ENCODE peak calls at places on chromosomes 12 and 14, in nine cellular contexts. T, Y, M, R, K, F, Q, A and P are unnamed samples.

GRCh38 chr14:102922490-102923200 is at the start of gene AMN:
- DNase-seq in K (no peak), R (no peak), A (no peak), Y (no peak), M (no peak), Q (peak), F (no peak), T (no peak), P (no peak)

GRCh38 chr12:126708492-126708896 is 1558.5 kb upstream of the TMEM132C start:
- DNase-seq in T (no peak), A (no peak), F (no peak), M (no peak), R (no peak), Q (peak), K (no peak), Y (no peak), P (no peak)

GRCh38 chr12:22110176-22110575 is 64.2 kb downstream of the CMAS start:
- DNase-seq in A (no peak), M (no peak), F (no peak), R (no peak), Y (no peak), T (no peak), K (no peak), Q (no peak), P (no peak)

GRCh38 chr12:113907446-113908180 is 58.5 kb downstream of the RBM19 start:
- DNase-seq in F (no peak), A (no peak), T (no peak), K (no peak), M (no peak), Q (no peak), R (no peak), Y (no peak), P (no peak)

GRCh38 chr14:105665951-105666277 is 139.5 kb downstream of the TMEM121 start:
- DNase-seq in Y (no peak), K (no peak), R (no peak), Q (no peak), T (no peak), M (no peak), A (no peak), F (no peak), P (no peak)

GRCh38 chr12:17691369-17691768 is 398.6 kb downstream of the RERGL start:
- DNase-seq in K (no peak), Q (no peak), T (no peak), F (no peak), M (no peak), Y (no peak), A (no peak), R (no peak), P (no peak)

GRCh38 chr12:46920503-46920902 is 94.7 kb upstream of the SLC38A4 start:
- DNase-seq in R (no peak), F (no peak), A (no peak), K (no peak), T (no peak), Q (no peak), M (no peak), Y (no peak), P (no peak)

GRCh38 chr12:98771811-98772752 is 127.0 kb downstream of the APAF1 start:
- DNase-seq in T (no peak), Q (no peak), K (no peak), R (no peak), A (no peak), Y (no peak), F (no peak), M (no peak), P (no peak)

GRCh38 chr14:64604854-64605253 is 55.1 kb downstream of the PPP1R36 start:
- DNase-seq in M (no peak), K (no peak), R (peak), F (no peak), Y (no peak), A (no peak), Q (no peak), T (no peak), P (peak)

GRCh38 chr14:40004871-40005503 is 572.8 kb upstream of the FBXO33 start:
- DNase-seq in K (no peak), F (no peak), R (no peak), Q (no peak), T (no peak), A (no peak), M (no peak), Y (no peak), P (no peak)

GRCh38 chr14:68636597-68636996 is 156.3 kb downstream of the ZFP36L1 start:
- DNase-seq in R (no peak), F (no peak), Q (peak), A (no peak), T (no peak), K (no peak), M (no peak), Y (no peak), P (no peak)

GRCh38 chr12:76549131-76549530 is 10.4 kb downstream of the OSBPL8 start:
- DNase-seq in R (no peak), F (no peak), T (no peak), Q (no peak), Y (no peak), A (no peak), M (no peak), K (no peak), P (no peak)

GRCh38 chr14:73567951-73568885 is 795 bp upstream of the ACOT2 start:
- DNase-seq in T (peak), Y (no peak), K (no peak), F (no peak), Q (no peak), R (peak), A (no peak), M (no peak), P (no peak)

GRCh38 chr14:23866269-23866668 is 87.3 kb upstream of the DHRS4 start:
- DNase-seq in Y (no peak), K (no peak), A (no peak), Q (no peak), F (no peak), M (no peak), R (no peak), T (no peak), P (no peak)

GRCh38 chr14:72924332-72924731 is 1.9 kb upstream of the DCAF4 start:
- DNase-seq in R (no peak), Y (peak), M (no peak), K (no peak), T (no peak), Q (peak), F (peak), A (peak), P (no peak)

GRCh38 chr14:36506732-36507614 is 13.1 kb downstream of the NKX2-1 start:
- DNase-seq in Q (no peak), M (no peak), T (no peak), A (no peak), K (no peak), Y (no peak), F (no peak), R (no peak), P (no peak)

GRCh38 chr12:59689776-59690175 is 93.9 kb downstream of the SLC16A7 start:
- DNase-seq in R (no peak), F (no peak), T (no peak), A (no peak), Y (no peak), Q (no peak), K (no peak), M (no peak), P (no peak)

GRCh38 chr12:58314610-58315009 is 373.2 kb downstream of the ATP23 start:
- DNase-seq in T (peak), M (no peak), K (no peak), F (no peak), R (peak), Y (no peak), Q (no peak), A (no peak), P (no peak)

GRCh38 chr12:106282457-106283097 is 20.0 kb upstream of the TCP11L2 start:
- DNase-seq in K (no peak), F (peak), M (peak), R (peak), Q (peak), Y (peak), A (peak), T (peak), P (peak)

GRCh38 chr12:77247542-77247941 is 182.2 kb upstream of the E2F7 start:
- DNase-seq in K (no peak), R (no peak), F (no peak), M (no peak), Y (no peak), T (no peak), Q (no peak), A (no peak), P (no peak)

GRCh38 chr12:129530517-129530916 is 373.3 kb downstream of the TMEM132D start:
- DNase-seq in R (no peak), Y (no peak), F (no peak), K (no peak), T (no peak), A (no peak), Q (no peak), M (no peak), P (no peak)

GRCh38 chr14:75907722-75908330 is 74.0 kb downstream of the TGFB3 start:
- DNase-seq in R (no peak), F (no peak), M (no peak), Q (no peak), Y (no peak), K (no peak), T (no peak), A (no peak), P (no peak)

GRCh38 chr12:1634590-1635191 is 5.7 kb downstream of the WNT5B start:
- DNase-seq in Q (peak), M (peak), R (peak), A (peak), Y (peak), T (peak), F (peak), K (peak), P (peak)

GRCh38 chr14:89956294-89957009 is 725 bp downstream of the TDP1 start:
- DNase-seq in R (peak), F (peak), Y (peak), Q (no peak), M (peak), A (peak), K (peak), T (peak), P (peak)

GRCh38 chr14:104423224-104423681 is 156.3 kb upstream of the C14orf180 start:
- DNase-seq in Y (no peak), M (no peak), A (no peak), T (no peak), Q (peak), F (no peak), K (no peak), R (no peak), P (no peak)

GRCh38 chr14:90720832-90721231 is 95.4 kb downstream of the TTC7B start:
- DNase-seq in Y (no peak), Q (no peak), A (no peak), R (no peak), M (no peak), K (no peak), T (no peak), F (no peak), P (no peak)

GRCh38 chr12:69929125-69929524 is 104.1 kb downstream of the MYRFL start:
- DNase-seq in F (no peak), A (no peak), T (no peak), M (peak), Y (no peak), R (peak), K (no peak), Q (no peak), P (no peak)

GRCh38 chr14:106269029-106269428 is 742.6 kb downstream of the TMEM121 start:
- DNase-seq in R (no peak), K (no peak), A (no peak), T (no peak), F (no peak), M (no peak), Q (no peak), Y (no peak), P (no peak)

GRCh38 chr12:57009949-57010626 is 3.7 kb upstream of the ZBTB39 start:
- DNase-seq in K (no peak), M (no peak), A (no peak), T (no peak), F (no peak), R (no peak), Y (no peak), Q (no peak), P (no peak)

GRCh38 chr12:111434680-111435338 is 29.1 kb downstream of the SH2B3 start:
- DNase-seq in A (no peak), F (peak), Y (peak), T (peak), K (no peak), R (peak), M (no peak), Q (no peak), P (no peak)

GRCh38 chr14:68966872-68967301 is 12.2 kb downstream of the ACTN1 start:
- DNase-seq in T (peak), A (no peak), Q (peak), M (no peak), R (no peak), K (no peak), F (peak), Y (peak), P (no peak)

GRCh38 chr12:122142857-122143256 is 31.2 kb downstream of the IL31 start:
- DNase-seq in Q (no peak), Y (no peak), T (no peak), M (no peak), A (no peak), K (no peak), F (no peak), R (no peak), P (no peak)

GRCh38 chr12:75703131-75703530 is 191.7 kb upstream of the KRR1 start:
- DNase-seq in Y (no peak), Q (no peak), F (no peak), T (no peak), A (no peak), K (no peak), R (no peak), M (no peak), P (no peak)

GRCh38 chr12:104555650-104556049 is 98.9 kb downstream of the CHST11 start:
- DNase-seq in Q (no peak), K (no peak), A (no peak), T (no peak), M (no peak), R (no peak), F (no peak), Y (no peak), P (no peak)

GRCh38 chr12:18591473-18591872 is 146.3 kb downstream of the PLCZ1 start:
- DNase-seq in R (no peak), A (no peak), Y (no peak), T (no peak), F (no peak), Q (no peak), M (no peak), K (no peak), P (no peak)

DNA sequence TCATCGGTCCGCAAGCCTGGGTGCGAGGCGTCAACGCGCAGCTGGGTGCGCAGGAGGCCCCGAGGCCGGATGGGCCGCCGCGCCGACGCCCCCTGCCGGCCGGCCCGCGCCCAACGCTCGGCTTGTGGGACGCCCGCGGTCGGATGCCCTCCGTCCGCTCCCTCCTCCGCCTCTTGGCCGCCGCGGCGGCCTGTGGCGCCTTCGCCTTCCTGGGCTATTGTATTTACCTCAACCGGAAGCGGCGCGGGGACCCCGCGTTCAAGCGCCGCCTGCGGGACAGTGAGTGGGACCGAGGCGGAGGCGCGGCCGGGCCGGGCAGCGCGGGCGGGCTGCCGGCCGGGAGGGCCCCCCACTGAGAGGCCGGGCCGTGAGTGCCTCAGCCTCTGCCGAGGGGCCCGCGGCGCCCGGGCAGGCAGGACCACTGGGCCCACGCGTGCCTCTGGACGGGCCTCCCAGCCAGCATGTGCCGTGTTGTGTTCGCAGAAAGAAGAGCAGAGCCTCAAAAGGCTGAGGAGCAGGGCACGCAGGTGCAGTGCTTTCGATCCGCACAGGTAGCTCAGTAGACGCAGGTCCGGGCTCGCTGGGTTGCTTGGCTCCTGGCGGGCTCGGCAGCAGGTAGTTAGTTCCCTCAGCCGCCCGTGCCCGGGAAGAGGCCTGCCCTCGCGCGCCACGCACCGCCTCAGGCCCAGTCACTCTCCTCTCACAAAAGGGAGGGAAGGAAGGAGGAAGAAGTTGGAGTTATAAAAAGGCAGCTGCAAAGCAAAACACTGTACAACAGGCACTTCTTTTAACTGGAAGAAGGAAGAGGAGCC is at the start of gene TOMM20L:
- DNase-seq in K (peak), Q (peak), F (peak), Y (peak), R (peak), T (peak), A (peak), M (peak), P (peak)
- TF ChIP-seq CTCF in K (peak), Q (peak), F (peak), Y (peak), R (peak), T (peak), A (no peak), M (peak), P (peak)

GRCh38 chr12:94761559-94761958 is 111.2 kb upstream of the TMCC3 start:
- DNase-seq in R (peak), Q (no peak), T (peak), A (no peak), M (peak), K (no peak), F (no peak), Y (no peak), P (peak)
- H3K27ac ChIP-seq in R (peak), Q (peak), T (peak), A (no peak), M (no peak), K (no peak), F (no peak), Y (no peak), P (no peak)

GRCh38 chr12:115079760-115080159 is 395.8 kb upstream of the TBX3 start:
- DNase-seq in T (no peak), M (no peak), Q (no peak), A (no peak), R (peak), Y (no peak), K (no peak), F (peak), P (no peak)
- TF ChIP-seq CTCF in T (no peak), M (no peak), Q (no peak), A (no peak), R (peak), Y (no peak), K (no peak), F (no peak), P (no peak)

GRCh38 chr12:12733118-12733517 is 15.9 kb downstream of the CDKN1B start:
- DNase-seq in M (no peak), Y (no peak), Q (no peak), R (no peak), A (no peak), F (no peak), K (no peak), T (no peak), P (no peak)
- H3K27ac ChIP-seq in M (no peak), Y (no peak), Q (no peak), R (no peak), A (no peak), F (no peak), K (peak), T (no peak), P (no peak)

GRCh38 chr14:63045234-63045611 is at the start of gene KCNH5:
- DNase-seq in T (peak), F (peak), Q (peak), A (no peak), K (no peak), M (no peak), Y (no peak), R (peak), P (peak)

GRCh38 chr14:63045612-63046320 is 508 bp upstream of the KCNH5 start:
- DNase-seq in Y (no peak), R (peak), A (no peak), M (no peak), K (no peak), T (peak), Q (peak), F (peak), P (peak)

GRCh38 chr14:63039800-63040380 is 5.4 kb downstream of the KCNH5 start:
- DNase-seq in Q (peak), K (no peak), M (no peak), Y (no peak), A (no peak), F (no peak), R (peak), T (peak), P (peak)
- TF ChIP-seq CTCF in Q (peak), K (no peak), M (peak), Y (peak), A (no peak), F (no peak), R (peak), T (peak), P (peak)

GRCh38 chr12:124292385-124292784 is 2.5 kb upstream of the RFLNA start:
- DNase-seq in Y (no peak), R (no peak), K (no peak), T (no peak), A (no peak), M (no peak), F (no peak), Q (no peak), P (no peak)
- H3K27ac ChIP-seq in Y (no peak), R (no peak), K (no peak), T (no peak), A (no peak), M (no peak), F (no peak), Q (no peak), P (no peak)